ENCODE peak calls at places on chromosomes 6 and 20, in four cellular contexts. U is suprapubic skin, Y is AG04450, G is GM06990. O is an unnamed sample.

GRCh38 chr6:35419431-35419830 is 32.7 kb upstream of the FANCE start:
- DNase-seq in G (no peak), Y (peak), U (no peak), O (no peak)

GRCh38 chr20:25220810-25221591 is 25.5 kb downstream of the ENTPD6 start:
- DNase-seq in G (no peak), Y (no peak), U (no peak), O (no peak)

GRCh38 chr20:34402461-34402860 is 39.4 kb downstream of the ITCH start:
- DNase-seq in Y (no peak), U (no peak), G (no peak), O (no peak)

GRCh38 chr20:62202083-62202395 is 18.0 kb downstream of the HRH3 start:
- DNase-seq in U (peak), G (no peak), Y (no peak), O (no peak)

GRCh38 chr6:121826156-121826810 is 390.8 kb downstream of the GJA1 start:
- DNase-seq in G (no peak), U (no peak), Y (peak), O (no peak)

GRCh38 chr20:40160151-40160550 is 528.9 kb downstream of the MAFB start:
- DNase-seq in U (no peak), G (no peak), Y (no peak), O (no peak)

GRCh38 chr6:6697620-6698019 is 109.1 kb downstream of the LY86 start:
- DNase-seq in Y (no peak), U (no peak), G (no peak), O (no peak)

GRCh38 chr6:18160921-18161320 is 5.7 kb downstream of the KDM1B start:
- DNase-seq in Y (no peak), G (no peak), U (no peak), O (no peak)

GRCh38 chr20:36085686-36086267 is 68.8 kb upstream of the EPB41L1 start:
- DNase-seq in Y (no peak), U (no peak), G (no peak), O (no peak)

GRCh38 chr6:137519629-137520176 is 25.5 kb upstream of the OLIG3 start:
- DNase-seq in Y (no peak), U (no peak), G (no peak), O (no peak)

GRCh38 chr20:47821481-47822100 is 36.3 kb upstream of the SULF2 start:
- DNase-seq in Y (no peak), U (no peak), G (no peak), O (no peak)

GRCh38 chr20:59081036-59081435 is 38.5 kb upstream of the PRELID3B start:
- DNase-seq in Y (no peak), U (no peak), G (no peak), O (no peak)

GRCh38 chr6:52526634-52527033 is 50.2 kb downstream of the TRAM2 start:
- DNase-seq in U (no peak), Y (no peak), G (no peak), O (no peak)

GRCh38 chr6:16800942-16801341 is 39.7 kb upstream of the ATXN1 start:
- DNase-seq in Y (no peak), U (no peak), G (no peak), O (no peak)

GRCh38 chr6:90233994-90234393 is 62.6 kb downstream of the BACH2 start:
- DNase-seq in G (no peak), Y (no peak), U (no peak), O (no peak)

GRCh38 chr20:6886065-6886729 is 118.7 kb downstream of the BMP2 start:
- DNase-seq in Y (no peak), G (no peak), U (no peak), O (no peak)

GRCh38 chr6:39965716-39966115 is 31.5 kb upstream of the MOCS1 start:
- DNase-seq in G (no peak), Y (no peak), U (no peak), O (no peak)

GRCh38 chr6:165817148-165817547 is 154.1 kb upstream of the PDE10A start:
- DNase-seq in U (no peak), G (no peak), Y (no peak), O (no peak)

GRCh38 chr6:75450903-75451302 is 42.7 kb downstream of the FILIP1 start:
- DNase-seq in U (no peak), Y (no peak), G (no peak), O (no peak)

GRCh38 chr20:47559141-47559540 is 57.5 kb downstream of the NCOA3 start:
- DNase-seq in Y (no peak), G (no peak), U (no peak), O (no peak)

GRCh38 chr6:95364016-95364604 is 213.2 kb upstream of the MANEA start:
- DNase-seq in U (no peak), G (peak), Y (no peak), O (no peak)

GRCh38 chr20:17365831-17366230 is 139.0 kb downstream of the PCSK2 start:
- DNase-seq in U (no peak), Y (no peak), G (no peak), O (no peak)

GRCh38 chr6:141988954-141989705 is 143.6 kb upstream of the GJE1 start:
- DNase-seq in U (no peak), Y (peak), G (peak), O (no peak)

DNA sequence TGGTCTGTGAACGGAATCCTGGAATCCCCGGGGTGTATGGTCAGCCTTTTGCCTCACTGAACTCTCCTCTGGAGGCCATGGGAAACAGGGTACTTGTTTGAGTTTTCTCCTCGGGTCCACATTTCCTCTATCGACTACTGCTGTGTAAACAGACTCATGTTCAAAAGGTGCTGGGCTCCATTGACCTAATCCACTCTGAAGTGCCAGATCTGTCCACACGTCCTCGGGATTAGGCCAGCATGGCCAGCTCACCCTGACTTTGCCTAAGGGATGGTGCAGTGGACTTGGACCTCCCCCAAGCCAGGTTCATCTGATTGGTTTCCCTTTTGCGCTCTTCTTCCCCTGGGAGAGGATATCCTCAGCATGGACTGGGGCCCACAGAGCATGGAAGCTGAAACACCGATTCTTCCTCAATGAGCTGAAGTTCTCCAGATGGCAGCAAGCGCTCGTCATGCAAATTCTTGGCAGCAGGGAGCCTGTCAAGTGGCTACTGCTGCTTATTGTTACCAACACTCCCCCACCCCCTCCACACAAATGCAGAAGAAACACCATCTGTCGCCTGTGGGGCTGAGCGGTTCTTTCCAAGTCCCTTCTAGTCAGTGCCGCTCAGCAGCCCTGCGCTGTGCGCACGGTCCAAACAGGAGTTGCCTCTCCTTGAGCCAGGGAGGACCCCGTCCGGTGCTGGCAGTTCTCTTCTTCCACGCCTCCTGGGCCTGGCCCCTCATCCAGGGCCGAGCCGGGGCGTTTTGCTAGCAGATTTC is 292.6 kb upstream of the MARCKS start:
- DNase-seq in Y (peak), U (peak), G (peak), O (peak)
- TF ChIP-seq CTCF in Y (no peak), U (no peak), G (no peak), O (peak)

GRCh38 chr20:43514062-43514971 is 6.8 kb downstream of the L3MBTL1 start:
- DNase-seq in Y (peak), G (peak), U (peak), O (peak)
- TF ChIP-seq CTCF in Y (peak), G (peak), U (peak), O (peak)

GRCh38 chr6:119076173-119076965 is 2.1 kb downstream of the FAM184A start:
- DNase-seq in Y (no peak), G (no peak), U (no peak), O (no peak)

GRCh38 chr6:119079288-119079809 is 885 bp upstream of the FAM184A start:
- DNase-seq in G (no peak), Y (no peak), U (no peak), O (no peak)

GRCh38 chr6:119078449-119079287 is at the start of gene FAM184A:
- DNase-seq in U (peak), Y (no peak), G (peak), O (peak)

GRCh38 chr6:119076966-119077642 is 1.4 kb downstream of the FAM184A start:
- DNase-seq in G (no peak), Y (no peak), U (no peak), O (no peak)

DNA sequence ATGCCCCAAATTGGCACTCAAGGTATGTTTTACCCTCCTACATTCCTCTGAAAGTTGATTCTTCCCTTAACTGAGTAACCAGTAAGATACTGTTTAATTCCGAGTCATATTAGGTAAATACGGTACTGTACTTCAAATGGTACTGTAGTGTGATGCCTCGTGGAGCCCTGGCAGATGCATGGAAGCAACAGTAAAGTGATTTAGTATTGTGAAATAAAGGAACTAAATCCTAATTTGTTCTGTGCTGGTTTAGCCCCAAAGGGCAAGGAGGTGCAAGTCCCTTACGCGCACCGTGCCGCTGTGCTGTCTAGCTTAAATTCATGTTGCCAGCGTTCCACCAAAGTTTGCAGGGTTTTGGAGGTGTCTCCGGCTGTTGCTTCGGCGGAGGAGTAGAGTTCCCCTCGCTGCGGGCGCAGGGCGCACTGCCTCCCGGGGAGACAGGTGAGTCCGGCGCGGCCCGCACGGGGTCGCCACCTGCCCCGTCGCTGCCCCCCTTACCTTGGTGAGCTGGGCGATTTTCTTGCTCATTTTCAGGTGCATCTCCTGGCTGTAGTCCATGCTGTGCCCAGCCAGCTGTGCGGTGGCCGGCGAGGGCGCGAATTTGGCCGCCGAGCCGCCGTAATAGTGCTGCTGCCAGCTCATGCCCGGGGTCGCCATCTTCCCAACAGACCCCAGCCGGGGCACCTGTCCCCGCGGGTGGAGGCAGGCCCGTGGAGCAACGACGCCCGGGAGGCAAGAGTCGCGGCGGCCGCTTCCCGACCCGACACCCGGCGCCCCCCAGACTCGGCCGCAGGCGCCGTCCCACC is 618 bp downstream of the FAM184A start:
- DNase-seq in G (peak), U (peak), Y (no peak), O (peak)
- TF ChIP-seq CTCF in G (peak), U (no peak), Y (no peak), O (peak)

GRCh38 chr6:127864701-127865100 is 36.2 kb downstream of the THEMIS start:
- DNase-seq in U (no peak), G (no peak), Y (no peak), O (no peak)
- TF ChIP-seq CTCF in U (no peak), G (no peak), Y (no peak), O (no peak)

GRCh38 chr6:362924-363249 is 28.7 kb upstream of the IRF4 start:
- DNase-seq in G (no peak), U (no peak), Y (no peak), O (no peak)
- TF ChIP-seq CTCF in G (no peak), U (no peak), Y (no peak), O (no peak)

GRCh38 chr6:69917834-69918233 is 51.5 kb downstream of the COL19A1 start:
- DNase-seq in U (no peak), Y (no peak), G (no peak), O (no peak)
- TF ChIP-seq CTCF in U (no peak), Y (no peak), G (no peak), O (no peak)

DNA sequence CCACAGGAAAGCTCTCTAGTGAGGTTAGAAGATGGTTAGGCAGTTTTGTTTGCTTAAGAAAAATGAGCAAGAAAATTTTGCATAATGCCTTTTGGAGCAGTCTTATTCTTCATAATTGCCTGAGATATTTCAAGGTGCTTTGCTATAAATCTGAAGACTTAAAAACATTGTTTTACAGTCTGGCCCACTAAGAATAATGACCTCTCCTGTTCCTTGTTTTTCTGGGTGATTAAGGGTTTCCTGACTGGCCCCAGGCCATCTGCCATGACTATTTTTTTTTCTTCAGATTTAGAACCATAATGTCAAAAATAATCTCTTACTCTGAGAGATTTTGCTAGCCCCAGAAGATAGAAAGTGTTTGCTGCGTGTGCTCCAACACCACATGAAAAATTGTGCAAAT is 72.3 kb upstream of the CENPW start:
- DNase-seq in U (no peak), Y (no peak), G (no peak), O (no peak)
- TF ChIP-seq CTCF in U (no peak), Y (no peak), G (no peak), O (no peak)

DNA sequence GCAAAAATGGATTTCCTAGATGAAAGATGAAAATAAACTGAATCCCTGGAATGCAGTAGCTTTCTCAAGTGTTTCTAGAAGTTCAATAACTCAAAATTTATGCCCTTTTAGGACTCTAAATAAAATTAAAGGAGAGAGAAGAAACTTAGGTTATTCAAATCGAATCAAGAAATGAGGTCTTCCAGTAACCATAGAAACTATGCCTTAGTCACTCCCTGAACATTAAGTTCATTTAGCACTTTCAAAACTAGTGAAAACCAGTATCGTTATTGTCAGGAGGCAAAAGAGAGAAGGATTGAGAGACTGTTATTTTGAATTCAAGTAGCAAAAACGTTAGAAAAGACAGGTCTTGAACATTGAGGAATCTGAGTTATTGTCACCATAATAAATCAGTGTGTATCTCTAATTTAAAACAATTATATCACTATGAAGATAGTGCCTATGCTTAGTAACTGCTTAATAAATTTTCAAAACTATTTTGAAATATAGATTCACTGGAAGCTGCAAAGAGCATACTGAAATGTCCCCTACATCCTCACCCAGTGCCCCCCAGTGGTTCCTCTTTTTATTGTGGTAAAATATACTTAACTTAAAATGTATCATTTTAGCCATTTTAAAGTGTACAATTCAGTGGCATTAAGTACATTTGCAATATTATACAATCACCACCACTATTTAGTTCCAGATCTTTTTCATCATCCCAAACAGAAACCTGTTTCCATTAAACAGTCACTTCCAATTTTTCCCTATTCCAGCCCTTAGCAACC is 4.6 kb downstream of the RPP21 start:
- DNase-seq in G (no peak), U (no peak), Y (no peak), O (no peak)
- TF ChIP-seq CTCF in G (no peak), U (no peak), Y (no peak), O (peak)

O was measured in type B pancreatic cell.